ENCODE peak calls at places on chromosomes 1 and 21, in seven cellular contexts. K is adrenal gland, G is upper lobe of left lung, Y is NCI-H748 treated with DMSO at 0.1 percent for 48 hours, Z is Kasumi-1, U is COR-L47, J is DMS79 treated with DMSO at 0.1 percent for 48 hours. P is an unnamed sample.

GRCh38 chr1:11795238-11795890 is 10.4 kb downstream of the MTHFR start:
- DNase-seq in K (peak; percentile 11), G (no peak), Y (no peak), Z (no peak), U (no peak), J (no peak), P (no peak)

GRCh38 chr1:181152892-181153633 is 64.6 kb downstream of the IER5 start:
- DNase-seq in K (peak; percentile 91), G (peak; percentile 85), Y (no peak), Z (peak; percentile 95), U (no peak), J (no peak), P (peak; percentile 98)

GRCh38 chr1:176206006-176206960 is 803 bp downstream of the COP1 start:
- DNase-seq in K (peak; percentile 38), G (peak; percentile 51), Y (no peak), Z (peak; percentile 44), U (peak; percentile 5), J (peak; percentile 29), P (peak; percentile 67)

GRCh38 chr21:41321211-41321907 is 4.8 kb downstream of the FAM3B start:
- DNase-seq in K (no peak), G (no peak), Y (no peak), Z (no peak), U (peak; percentile 29), J (no peak), P (no peak)

GRCh38 chr1:89911186-89911976 is 83.5 kb upstream of the ZNF326 start:
- DNase-seq in K (no peak), G (no peak), Y (no peak), Z (no peak), U (no peak), J (no peak), P (no peak)

GRCh38 chr1:246860401-246860800 is 71.3 kb downstream of the AHCTF1 start:
- DNase-seq in K (no peak), G (no peak), Y (no peak), Z (no peak), U (no peak), J (no peak), P (no peak)

GRCh38 chr1:15406911-15407559 is 2.7 kb upstream of the EFHD2 start:
- DNase-seq in K (peak; percentile 80), G (no peak), Y (no peak), Z (no peak), U (no peak), J (no peak), P (no peak)

GRCh38 chr1:14142397-14143095 is 442.6 kb downstream of the PRDM2 start:
- DNase-seq in K (no peak), G (peak; percentile 69), Y (no peak), Z (no peak), U (no peak), J (peak; percentile 99), P (no peak)

GRCh38 chr1:211833174-211833820 is 2.7 kb upstream of the LPGAT1 start:
- DNase-seq in K (peak; percentile 30), G (no peak), Y (no peak), Z (no peak), U (no peak), J (no peak), P (peak; percentile 61)

GRCh38 chr1:226973371-226973897 is 33.3 kb downstream of the COQ8A start:
- DNase-seq in K (peak; percentile 34), G (no peak), Y (no peak), Z (peak; percentile 6), U (no peak), J (no peak), P (no peak)

GRCh38 chr1:78743626-78744025 is 94.0 kb downstream of the IFI44 start:
- DNase-seq in K (no peak), G (no peak), Y (no peak), Z (no peak), U (no peak), J (no peak), P (no peak)

GRCh38 chr1:164524810-164525209 is 34.2 kb upstream of the PBX1 start:
- DNase-seq in K (no peak), G (no peak), Y (no peak), Z (no peak), U (no peak), J (no peak), P (peak; percentile 15)

GRCh38 chr1:43693371-43693770 is 14.0 kb upstream of the ST3GAL3 start:
- DNase-seq in K (peak; percentile 38), G (no peak), Y (no peak), Z (no peak), U (no peak), J (no peak), P (no peak)

GRCh38 chr1:37513795-37514349 is 694 bp downstream of the MEAF6 start:
- DNase-seq in K (no peak), G (peak; percentile 57), Y (peak; percentile 12), Z (peak; percentile 9), U (peak; percentile 32), J (peak; percentile 82), P (peak; percentile 33)

GRCh38 chr1:2477309-2477708 is 1.2 kb downstream of the PLCH2 start:
- DNase-seq in K (no peak), G (no peak), Y (no peak), Z (no peak), U (no peak), J (no peak), P (no peak)

GRCh38 chr1:9449976-9450696 is 89.1 kb upstream of the SLC25A33 start:
- DNase-seq in K (no peak), G (no peak), Y (no peak), Z (no peak), U (no peak), J (peak; percentile 91), P (no peak)

GRCh38 chr1:31861346-31861745 is 45.5 kb upstream of the SPOCD1 start:
- DNase-seq in K (no peak), G (no peak), Y (no peak), Z (no peak), U (no peak), J (no peak), P (no peak)

GRCh38 chr21:46452719-46453118 is 6.0 kb upstream of the DIP2A start:
- DNase-seq in K (no peak), G (no peak), Y (no peak), Z (no peak), U (no peak), J (no peak), P (no peak)

GRCh38 chr1:39671793-39672550 is at the start of gene NT5C1A:
- DNase-seq in K (peak; percentile 39), G (no peak), Y (no peak), Z (no peak), U (no peak), J (peak; percentile 26), P (peak; percentile 33)

GRCh38 chr1:20343149-20343936 is 52.7 kb downstream of the VWA5B1 start:
- DNase-seq in K (peak; percentile 33), G (no peak), Y (no peak), Z (no peak), U (no peak), J (no peak), P (no peak)

GRCh38 chr1:48916121-48917069 is 139.7 kb upstream of the BEND5 start:
- DNase-seq in K (peak; percentile 17), G (no peak), Y (peak; percentile 78), Z (peak; percentile 12), U (peak; percentile 74), J (peak; percentile 59), P (peak; percentile 19)

GRCh38 chr1:23868848-23869450 is 859 bp upstream of the FUCA1 start:
- DNase-seq in K (no peak), G (peak; percentile 49), Y (no peak), Z (no peak), U (peak; percentile 12), J (no peak), P (peak; percentile 27)

GRCh38 chr1:2163205-2163604 is 31.4 kb downstream of the FAAP20 start:
- DNase-seq in K (no peak), G (no peak), Y (no peak), Z (peak; percentile 11), U (no peak), J (no peak), P (no peak)

GRCh38 chr21:41759214-41759840 is 7.5 kb downstream of the RIPK4 start:
- DNase-seq in K (no peak), G (no peak), Y (no peak), Z (no peak), U (no peak), J (no peak), P (no peak)

GRCh38 chr1:76961181-76961580 is 93.9 kb downstream of the ST6GALNAC5 start:
- DNase-seq in K (no peak), G (no peak), Y (no peak), Z (no peak), U (no peak), J (no peak), P (no peak)

GRCh38 chr1:64080947-64081562 is 122.4 kb upstream of the UBE2U start:
- DNase-seq in K (no peak), G (no peak), Y (no peak), Z (no peak), U (no peak), J (no peak), P (no peak)

GRCh38 chr1:79549191-79549590 is 542.7 kb upstream of the ADGRL4 start:
- DNase-seq in K (no peak), G (no peak), Y (no peak), Z (no peak), U (no peak), J (no peak), P (no peak)

GRCh38 chr1:192713921-192714320 is 78.0 kb downstream of the RGS13 start:
- DNase-seq in K (no peak), G (no peak), Y (no peak), Z (peak; percentile 82), U (no peak), J (no peak), P (no peak)

GRCh38 chr1:202599669-202600431 is 110.4 kb downstream of the SYT2 start:
- DNase-seq in K (peak; percentile 67), G (peak; percentile 64), Y (no peak), Z (peak; percentile 49), U (no peak), J (peak; percentile 29), P (peak; percentile 44)

GRCh38 chr1:108893141-108893530 is 16.4 kb downstream of the GPSM2 start:
- DNase-seq in K (no peak), G (no peak), Y (no peak), Z (no peak), U (no peak), J (no peak), P (no peak)

GRCh38 chr1:14334336-14335176 is 263.9 kb upstream of the KAZN start:
- DNase-seq in K (no peak), G (no peak), Y (no peak), Z (no peak), U (no peak), J (no peak), P (peak; percentile 5)

GRCh38 chr1:161838885-161839284 is 72.8 kb downstream of the ATF6 start:
- DNase-seq in K (no peak), G (no peak), Y (no peak), Z (no peak), U (no peak), J (peak; percentile 72), P (no peak)

GRCh38 chr1:116126281-116126680 is 15.1 kb downstream of the MAB21L3 start:
- DNase-seq in K (no peak), G (no peak), Y (no peak), Z (no peak), U (no peak), J (no peak), P (no peak)

GRCh38 chr1:228511539-228512445 is 24.6 kb downstream of the RNF187 start:
- DNase-seq in K (no peak), G (no peak), Y (no peak), Z (no peak), U (no peak), J (no peak), P (no peak)

GRCh38 chr1:228013322-228014234 is 6.8 kb downstream of the WNT3A start:
- DNase-seq in K (peak; percentile 8), G (peak; percentile 25), Y (no peak), Z (no peak), U (no peak), J (no peak), P (no peak)

GRCh38 chr1:243718893-243719292 is 131.2 kb downstream of the AKT3 start:
- DNase-seq in K (no peak), G (no peak), Y (no peak), Z (no peak), U (no peak), J (no peak), P (no peak)